ENCODE peak calls at places on chromosomes 7 and 10, in five cellular contexts. Q is ovary, W is suprapubic skin, T is stomach, H is sigmoid colon. F is an unnamed sample.

GRCh38 chr10:88931548-88931947 is 21.0 kb downstream of the ACTA2 start:
- DNase-seq in Q (no peak), H (no peak), W (no peak), T (no peak), F (no peak)

GRCh38 chr10:28532223-28532508 is 752 bp upstream of the WAC start:
- DNase-seq in W (peak), Q (no peak), H (no peak), T (no peak), F (no peak)

GRCh38 chr7:116499168-116500070 is at the start of gene CAV2:
- DNase-seq in W (peak), Q (peak), T (peak), H (peak), F (peak)

GRCh38 chr10:132961-133898 is 2.0 kb upstream of the ZMYND11 start:
- DNase-seq in W (no peak), H (no peak), T (no peak), Q (no peak), F (no peak)

GRCh38 chr7:40418983-40419382 is 284.2 kb downstream of the SUGCT start:
- DNase-seq in H (no peak), Q (no peak), W (no peak), T (no peak), F (no peak)

GRCh38 chr7:148930335-148930734 is 46.2 kb upstream of the EZH2 start:
- DNase-seq in H (no peak), T (no peak), W (no peak), Q (no peak), F (no peak)

GRCh38 chr7:148084138-148084537 is 506.4 kb upstream of the C7orf33 start:
- DNase-seq in W (no peak), T (peak), H (no peak), Q (peak), F (peak)

GRCh38 chr7:150685219-150686029 is at the start of gene GIMAP2:
- DNase-seq in Q (no peak), T (no peak), W (no peak), H (no peak), F (no peak)

GRCh38 chr10:9709849-9710248 is 1307.8 kb upstream of the CELF2 start:
- DNase-seq in T (no peak), W (no peak), H (no peak), Q (no peak), F (no peak)

GRCh38 chr10:129963076-129963830 is 821 bp downstream of the EBF3 start:
- DNase-seq in T (no peak), Q (no peak), W (no peak), H (peak), F (no peak)

GRCh38 chr10:110207805-110208613 is 604 bp downstream of the MXI1 start:
- DNase-seq in Q (peak), T (peak), W (no peak), H (peak), F (peak)

GRCh38 chr7:47690902-47691558 is 109.1 kb upstream of the TNS3 start:
- DNase-seq in W (peak), Q (no peak), T (no peak), H (no peak), F (no peak)

GRCh38 chr10:85319826-85320225 is 991.4 kb downstream of the CCSER2 start:
- DNase-seq in Q (no peak), H (no peak), W (no peak), T (no peak), F (no peak)

GRCh38 chr10:43026039-43026973 is 50.6 kb upstream of the RET start:
- DNase-seq in T (no peak), H (no peak), W (peak), Q (no peak), F (no peak)

GRCh38 chr7:115631782-115632181 is 398.8 kb downstream of the TFEC start:
- DNase-seq in Q (no peak), H (no peak), W (no peak), T (no peak), F (no peak)

GRCh38 chr10:97319671-97320479 is 804 bp downstream of the FRAT1 start:
- DNase-seq in Q (peak), T (peak), W (peak), H (peak), F (peak)

GRCh38 chr10:22714524-22715289 is at the start of gene PIP4K2A:
- DNase-seq in T (peak), H (peak), Q (peak), W (peak), F (peak)

GRCh38 chr7:18356195-18356645 is 139.3 kb upstream of the HDAC9 start:
- DNase-seq in Q (no peak), H (no peak), T (no peak), W (no peak), F (no peak)

GRCh38 chr7:134660242-134660785 is 13.7 kb downstream of the BPGM start:
- DNase-seq in W (no peak), T (no peak), H (no peak), Q (no peak), F (no peak)

GRCh38 chr7:148941598-148942280 is 57.6 kb upstream of the EZH2 start:
- DNase-seq in T (peak), W (peak), Q (peak), H (peak), F (peak)

GRCh38 chr10:101438881-101439391 is 85.0 kb downstream of the BTRC start:
- DNase-seq in W (no peak), H (no peak), Q (no peak), T (no peak), F (no peak)

GRCh38 chr10:101444058-101444457 is 90.1 kb downstream of the BTRC start:
- DNase-seq in Q (no peak), H (no peak), W (no peak), T (no peak), F (no peak)

GRCh38 chr10:101441539-101442455 is 87.8 kb downstream of the BTRC start:
- DNase-seq in T (no peak), W (no peak), H (no peak), Q (no peak), F (no peak)

GRCh38 chr10:101444499-101444898 is 90.5 kb downstream of the BTRC start:
- DNase-seq in H (no peak), T (no peak), W (no peak), Q (no peak), F (no peak)

GRCh38 chr10:101442456-101442800 is 88.5 kb downstream of the BTRC start:
- DNase-seq in Q (no peak), T (no peak), H (no peak), W (no peak), F (no peak)
- TF ChIP-seq CTCF in Q (no peak), T (no peak), H (no peak), W (no peak), F (no peak)

DNA sequence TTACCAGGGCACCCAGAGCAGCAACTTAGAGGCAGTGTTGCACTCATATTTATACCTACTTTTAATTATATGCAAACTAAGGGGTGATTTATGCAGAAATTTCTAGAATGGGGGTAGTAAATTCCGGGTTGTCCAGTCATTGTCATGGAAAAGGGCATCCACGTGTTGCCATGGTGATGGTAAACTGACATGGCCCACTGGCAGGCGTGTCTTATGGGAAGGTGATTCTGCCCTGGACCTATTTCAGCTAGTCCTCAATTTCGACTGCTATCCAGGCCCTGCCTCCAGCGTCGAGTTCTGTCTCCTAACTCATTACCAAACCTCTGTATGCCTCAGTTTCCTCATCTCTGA is 12.8 kb downstream of the SNX8 start:
- DNase-seq in W (no peak), H (no peak), Q (no peak), T (no peak), F (no peak)
- H3K27ac ChIP-seq in W (no peak), H (no peak), Q (no peak), T (no peak), F (no peak)

GRCh38 chr10:33010132-33011037 is 52.4 kb upstream of the ITGB1 start:
- DNase-seq in W (no peak), H (no peak), T (no peak), Q (no peak), F (no peak)
- TF ChIP-seq EP300 in W (no peak), H (no peak), T (no peak), Q (no peak), F (no peak)

DNA sequence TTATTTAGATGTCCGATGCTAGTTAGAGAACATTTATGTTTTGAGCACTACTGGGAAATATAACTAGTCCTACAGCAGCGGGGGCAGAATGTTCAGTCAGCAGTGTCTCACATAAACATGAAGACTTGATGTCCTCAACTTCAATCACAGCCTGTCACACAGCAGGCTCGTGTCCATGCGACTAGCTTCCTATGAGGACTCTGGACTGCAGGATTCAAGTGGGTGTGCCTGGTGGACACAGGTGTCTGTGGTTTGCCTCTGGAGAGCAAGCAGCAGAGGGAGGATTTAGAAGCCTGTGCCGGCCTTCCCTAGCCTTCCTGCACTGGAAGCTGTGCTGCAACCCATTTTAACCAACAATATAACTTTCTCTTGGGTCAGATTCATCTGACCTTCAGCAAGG is 30.0 kb upstream of the LANCL2 start:
- DNase-seq in H (no peak), W (no peak), Q (no peak), T (no peak), F (no peak)
- TF ChIP-seq CTCF in H (no peak), W (no peak), Q (no peak), T (no peak), F (no peak)

GRCh38 chr7:152313879-152314604 is 121.8 kb downstream of the KMT2C start:
- DNase-seq in Q (no peak), T (no peak), W (no peak), H (no peak), F (no peak)
- H3K27ac ChIP-seq in Q (no peak), T (no peak), W (no peak), H (peak), F (peak)

GRCh38 chr10:118730699-118731456 is 23.9 kb downstream of the CACUL1 start:
- DNase-seq in H (no peak), T (no peak), Q (no peak), W (no peak), F (peak)
- TF ChIP-seq EP300 in H (no peak), T (no peak), Q (no peak), W (no peak), F (no peak)

GRCh38 chr10:95987685-95988426 is 55.5 kb upstream of the CCNJ start:
- DNase-seq in H (no peak), T (no peak), W (no peak), Q (no peak), F (no peak)

DNA sequence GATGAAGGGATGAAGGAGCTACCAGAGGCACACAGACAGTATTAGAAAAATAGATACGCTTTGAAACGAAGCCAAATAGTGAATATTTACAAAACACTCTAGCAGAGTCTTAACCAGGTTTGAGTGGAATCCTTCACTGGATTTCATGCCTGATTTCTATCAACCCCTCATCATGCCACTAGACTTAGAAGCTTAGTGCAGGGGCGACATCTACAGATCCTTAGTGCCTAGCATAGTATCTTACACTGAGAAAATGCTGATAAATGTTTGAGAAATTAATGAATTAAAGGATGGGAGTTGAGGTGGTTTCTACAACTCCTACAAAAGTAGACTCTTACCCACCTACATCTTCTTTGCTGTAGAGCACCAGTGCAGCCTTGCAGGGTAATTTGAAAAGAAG is 54.7 kb upstream of the CCNJ start:
- DNase-seq in Q (no peak), H (no peak), T (no peak), W (no peak), F (no peak)
- TF ChIP-seq CTCF in Q (no peak), H (no peak), T (no peak), W (no peak), F (no peak)

DNA sequence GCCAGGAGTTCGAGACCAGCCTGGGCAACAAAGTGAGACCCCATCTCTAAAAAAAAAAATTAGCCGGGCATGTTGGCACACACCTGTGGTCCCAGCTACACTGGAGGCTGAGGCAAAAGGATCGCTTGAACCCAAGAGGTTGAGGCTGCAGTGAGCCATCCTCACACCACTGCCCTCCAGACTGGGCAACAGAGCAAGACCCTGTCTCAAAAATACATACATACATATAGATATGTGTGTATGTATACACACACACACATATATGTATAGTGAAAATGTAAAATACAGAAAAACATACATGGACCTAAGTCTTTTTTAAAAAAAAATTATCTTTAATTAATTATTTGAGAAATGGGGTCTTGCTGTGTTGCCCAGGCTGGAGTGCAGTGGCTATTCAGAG is 5.5 kb downstream of the SMO start:
- DNase-seq in T (no peak), Q (no peak), H (peak), W (no peak), F (no peak)
- H3K27ac ChIP-seq in T (no peak), Q (no peak), H (no peak), W (no peak), F (no peak)

DNA sequence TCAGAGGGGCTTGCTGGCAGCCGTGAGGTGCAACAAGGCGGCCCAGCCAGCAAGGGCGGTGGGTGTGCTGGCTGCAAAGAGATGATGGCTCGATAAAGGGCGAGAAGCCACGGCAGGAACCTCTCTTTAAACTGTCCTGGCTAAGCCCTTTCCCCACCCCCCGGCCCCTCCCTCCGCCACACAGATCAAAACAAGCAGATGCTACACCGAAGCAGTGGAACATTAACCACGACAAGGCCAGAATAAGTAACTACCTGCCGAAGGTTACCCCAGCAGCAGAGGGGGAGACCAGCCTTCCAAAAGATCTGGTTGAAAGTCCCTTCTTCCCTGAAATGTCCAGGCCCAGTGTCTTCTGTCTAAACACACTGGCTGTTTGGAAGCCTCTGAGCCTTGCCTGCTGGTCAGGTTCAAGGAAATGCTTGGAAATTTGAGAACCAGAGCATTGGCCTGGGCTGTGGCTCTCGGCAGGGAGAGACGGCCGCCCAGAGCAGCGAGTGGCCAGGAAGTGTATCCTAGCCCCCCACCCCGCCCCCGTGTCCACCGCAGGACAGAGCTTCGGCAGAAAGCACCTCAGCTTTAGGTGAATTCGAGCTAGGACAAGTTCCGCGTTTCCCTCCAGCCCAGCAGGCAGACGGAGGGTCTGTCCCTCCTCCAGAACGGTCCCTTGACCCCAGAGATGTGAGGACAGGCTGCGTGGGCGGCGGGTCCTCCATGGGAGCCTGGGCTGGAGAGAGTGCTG is 2.1 kb downstream of the FAM20C start:
- DNase-seq in T (peak), H (no peak), Q (no peak), W (no peak), F (no peak)
- TF ChIP-seq EP300 in T (no peak), H (no peak), Q (no peak), W (no peak), F (no peak)

F was measured in transverse colon.